ENCODE peak calls at places on chromosomes 16 and 17, in ten cellular contexts. G, Y, H, X, L, J, O, E, T and A are unnamed samples.

GRCh38 chr16:68790130-68790761 is 53.1 kb upstream of the TANGO6 start:
- DNase-seq in G (peak), Y (peak), H (no peak), X (no peak), L (peak), J (no peak), O (peak), E (peak), T (no peak), A (no peak)

GRCh38 chr16:67000384-67001158 is 12.2 kb downstream of the CES4A start:
- DNase-seq in G (no peak), Y (peak), H (peak), X (peak), L (no peak), J (no peak), O (peak), E (peak), T (peak), A (peak)

GRCh38 chr16:17439580-17439979 is 31.2 kb downstream of the XYLT1 start:
- DNase-seq in G (no peak), Y (no peak), H (no peak), X (no peak), L (no peak), J (no peak), O (no peak), E (no peak), T (no peak), A (peak)

GRCh38 chr16:87145181-87146176 is 171.7 kb downstream of the C16orf95 start:
- DNase-seq in G (peak), Y (no peak), H (no peak), X (no peak), L (no peak), J (peak), O (no peak), E (no peak), T (no peak), A (no peak)

GRCh38 chr17:74919440-74920305 is 3.4 kb downstream of the USH1G start:
- DNase-seq in G (peak), Y (no peak), H (no peak), X (no peak), L (peak), J (no peak), O (peak), E (peak), T (no peak), A (no peak)

GRCh38 chr16:50011707-50012106 is 13.3 kb upstream of the CNEP1R1 start:
- DNase-seq in G (no peak), Y (no peak), H (no peak), X (no peak), L (no peak), J (no peak), O (no peak), E (no peak), T (no peak), A (no peak)

GRCh38 chr17:151886-152859 is 14.8 kb downstream of the SCGB1C2 start:
- DNase-seq in G (peak), Y (peak), H (no peak), X (peak), L (no peak), J (no peak), O (no peak), E (no peak), T (peak), A (no peak)

GRCh38 chr16:71357681-71358080 is 842 bp upstream of the CALB2 start:
- DNase-seq in G (peak), Y (no peak), H (no peak), X (no peak), L (no peak), J (no peak), O (no peak), E (no peak), T (no peak), A (no peak)

GRCh38 chr16:68902376-68903345 is 59.3 kb downstream of the TANGO6 start:
- DNase-seq in G (peak), Y (no peak), H (peak), X (no peak), L (peak), J (peak), O (no peak), E (peak), T (no peak), A (peak)

GRCh38 chr17:68955181-68955841 is at the start of gene ABCA8:
- DNase-seq in G (peak), Y (no peak), H (peak), X (peak), L (no peak), J (no peak), O (no peak), E (peak), T (no peak), A (no peak)

GRCh38 chr16:51845586-51845985 is 694.5 kb upstream of the SALL1 start:
- DNase-seq in G (no peak), Y (no peak), H (no peak), X (no peak), L (no peak), J (no peak), O (no peak), E (no peak), T (no peak), A (no peak)

GRCh38 chr17:82929011-82929622 is 89.3 kb upstream of the ZNF750 start:
- DNase-seq in G (no peak), Y (peak), H (no peak), X (peak), L (no peak), J (no peak), O (no peak), E (no peak), T (no peak), A (peak)

GRCh38 chr17:39739885-39740356 is 2.2 kb downstream of the GRB7 start:
- DNase-seq in G (no peak), Y (no peak), H (no peak), X (no peak), L (peak), J (no peak), O (no peak), E (peak), T (no peak), A (no peak)

GRCh38 chr17:64020068-64020766 is at the start of gene ICAM2:
- DNase-seq in G (no peak), Y (peak), H (peak), X (no peak), L (no peak), J (no peak), O (peak), E (peak), T (no peak), A (peak)
- TF ChIP-seq POLR2A in G (no peak), Y (peak), H (peak), X (no peak), L (no peak), J (no peak), O (no peak), E (peak), T (no peak), A (no peak)

GRCh38 chr16:84062734-84063640 is 20.4 kb upstream of the SLC38A8 start:
- DNase-seq in G (peak), Y (peak), H (peak), X (peak), L (peak), J (peak), O (peak), E (peak), T (no peak), A (peak)
- H3K4me3 ChIP-seq in G (no peak), Y (no peak), H (no peak), X (no peak), L (no peak), J (no peak), O (no peak), E (no peak), T (no peak), A (no peak)

GRCh38 chr16:77234611-77235010 is 35.4 kb downstream of the SYCE1L start:
- DNase-seq in G (no peak), Y (no peak), H (no peak), X (no peak), L (no peak), J (no peak), O (no peak), E (no peak), T (no peak), A (no peak)
- TF ChIP-seq POLR2A in G (no peak), Y (no peak), H (no peak), X (no peak), L (no peak), J (no peak), O (no peak), E (no peak), T (no peak), A (no peak)

GRCh38 chr16:47538472-47538871 is 77.3 kb downstream of the PHKB start:
- DNase-seq in G (no peak), Y (no peak), H (no peak), X (no peak), L (peak), J (no peak), O (no peak), E (no peak), T (no peak), A (no peak)

GRCh38 chr16:47528431-47528830 is 67.3 kb downstream of the PHKB start:
- DNase-seq in G (no peak), Y (no peak), H (no peak), X (no peak), L (no peak), J (no peak), O (no peak), E (no peak), T (no peak), A (no peak)

GRCh38 chr16:47533744-47534292 is 72.7 kb downstream of the PHKB start:
- DNase-seq in G (no peak), Y (no peak), H (no peak), X (no peak), L (no peak), J (no peak), O (no peak), E (no peak), T (no peak), A (no peak)
- H3K4me3 ChIP-seq in G (no peak), Y (no peak), H (no peak), X (no peak), L (no peak), J (no peak), O (no peak), E (no peak), T (no peak), A (no peak)

GRCh38 chr16:70298988-70299938 is at the start of gene DDX19B:
- DNase-seq in G (peak), Y (peak), H (peak), X (peak), L (peak), J (peak), O (peak), E (peak), T (peak), A (peak)
- TF ChIP-seq POLR2A in G (peak), Y (peak), H (peak), X (peak), L (peak), J (peak), O (no peak), E (peak), T (peak), A (no peak)

GRCh38 chr17:79831367-79832210 is 7.7 kb downstream of the CBX4 start:
- DNase-seq in G (peak), Y (peak), H (peak), X (peak), L (peak), J (no peak), O (peak), E (peak), T (peak), A (peak)
- H3K4me3 ChIP-seq in G (peak), Y (peak), H (peak), X (no peak), L (peak), J (no peak), O (peak), E (no peak), T (peak), A (no peak)

DNA sequence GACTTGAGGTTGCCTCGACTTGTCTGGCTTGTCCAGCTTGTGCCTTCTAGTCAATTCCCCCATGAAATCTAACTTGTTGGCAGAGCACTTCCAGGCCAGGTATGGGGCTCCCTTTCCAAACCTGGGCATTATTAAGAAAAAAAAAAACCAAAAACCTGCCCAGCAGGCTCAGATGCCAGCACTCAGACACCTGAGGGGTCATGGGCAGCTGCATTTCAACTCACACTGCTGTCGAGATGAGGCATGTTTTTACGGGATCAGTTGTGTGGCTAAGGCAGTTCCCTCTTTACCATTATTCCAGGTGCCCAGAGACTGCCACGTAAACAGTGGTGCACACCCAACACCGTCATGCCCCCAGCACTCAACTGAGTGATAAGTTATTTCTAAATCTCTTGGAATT is 17.8 kb downstream of the TMEM11 start:
- DNase-seq in G (no peak), Y (no peak), H (no peak), X (no peak), L (no peak), J (no peak), O (no peak), E (no peak), T (no peak), A (no peak)
- TF ChIP-seq POLR2A in G (no peak), Y (no peak), H (no peak), X (no peak), L (no peak), J (no peak), O (no peak), E (no peak), T (no peak), A (no peak)

GRCh38 chr17:77456951-77457548 is 316.3 kb downstream of the SEC14L1 start:
- DNase-seq in G (no peak), Y (no peak), H (no peak), X (no peak), L (no peak), J (no peak), O (no peak), E (no peak), T (no peak), A (no peak)

GRCh38 chr17:77458202-77459017 is 317.6 kb downstream of the SEC14L1 start:
- DNase-seq in G (no peak), Y (no peak), H (no peak), X (no peak), L (no peak), J (no peak), O (no peak), E (no peak), T (no peak), A (no peak)

GRCh38 chr17:77459018-77459755 is 318.4 kb downstream of the SEC14L1 start:
- DNase-seq in G (no peak), Y (no peak), H (no peak), X (no peak), L (no peak), J (no peak), O (no peak), E (no peak), T (no peak), A (no peak)

GRCh38 chr17:77456271-77456950 is 315.6 kb downstream of the SEC14L1 start:
- DNase-seq in G (no peak), Y (no peak), H (no peak), X (no peak), L (no peak), J (no peak), O (no peak), E (no peak), T (no peak), A (no peak)

DNA sequence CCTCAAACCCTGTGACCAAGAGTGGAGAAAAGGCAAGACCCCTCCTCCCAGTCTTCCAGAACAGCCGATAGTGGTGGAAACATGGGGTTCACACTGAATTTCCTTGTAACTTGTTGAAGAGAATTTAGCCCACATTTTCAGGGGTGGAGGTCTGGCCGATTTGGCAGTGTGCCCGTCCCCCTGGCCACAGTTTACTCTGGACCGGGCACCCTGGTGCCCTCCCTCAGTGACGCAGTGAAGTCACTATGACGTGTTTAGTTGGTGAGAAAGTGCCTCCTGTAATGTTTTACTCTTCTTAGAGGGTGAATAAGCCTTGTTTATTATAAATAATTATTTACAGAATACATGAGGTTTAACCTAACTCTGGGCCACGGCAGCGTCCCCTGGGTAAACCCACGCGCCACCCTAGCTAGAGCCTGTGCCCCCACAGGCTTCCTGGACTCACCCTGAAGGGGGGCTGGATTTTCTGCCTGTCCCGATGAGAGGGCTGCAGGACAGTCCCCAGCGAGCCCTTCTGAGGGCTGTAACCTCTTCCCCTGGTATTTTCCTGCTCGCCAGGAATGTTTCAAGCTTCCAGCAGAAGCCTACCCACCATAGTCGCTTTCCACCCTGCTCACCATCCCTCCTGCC is 316.9 kb downstream of the SEC14L1 start:
- DNase-seq in G (no peak), Y (no peak), H (no peak), X (no peak), L (no peak), J (no peak), O (no peak), E (no peak), T (no peak), A (no peak)
- H3K4me3 ChIP-seq in G (no peak), Y (no peak), H (no peak), X (no peak), L (no peak), J (no peak), O (no peak), E (no peak), T (no peak), A (no peak)

GRCh38 chr16:185691-186090 is 5.4 kb downstream of the HBQ1 start:
- DNase-seq in G (no peak), Y (no peak), H (no peak), X (no peak), L (no peak), J (no peak), O (no peak), E (no peak), T (no peak), A (no peak)

GRCh38 chr16:183005-183404 is 2.7 kb downstream of the HBQ1 start:
- DNase-seq in G (no peak), Y (no peak), H (no peak), X (no peak), L (no peak), J (no peak), O (no peak), E (no peak), T (no peak), A (no peak)

GRCh38 chr16:188674-189073 is 8.4 kb downstream of the HBQ1 start:
- DNase-seq in G (no peak), Y (no peak), H (no peak), X (no peak), L (peak), J (no peak), O (no peak), E (no peak), T (no peak), A (no peak)

GRCh38 chr16:187330-187729 is 7.1 kb downstream of the HBQ1 start:
- DNase-seq in G (no peak), Y (no peak), H (no peak), X (no peak), L (no peak), J (no peak), O (no peak), E (no peak), T (no peak), A (no peak)

GRCh38 chr16:185213-185612 is 5.0 kb downstream of the HBQ1 start:
- DNase-seq in G (no peak), Y (no peak), H (no peak), X (no peak), L (no peak), J (no peak), O (no peak), E (no peak), T (no peak), A (no peak)
- TF ChIP-seq POLR2A in G (no peak), Y (no peak), H (no peak), X (no peak), L (no peak), J (no peak), O (no peak), E (no peak), T (no peak), A (no peak)